ENCODE peak calls at places on chromosomes 4 and X, in five cellular contexts. T is heart right ventricle, K is HL-60, V is left ventricle myocardium inferior, F is ovary. B is an unnamed sample.

GRCh38 chr4:20217951-20218350 is 33.8 kb upstream of the SLIT2 start:
- DNase-seq in T (no peak), K (no peak), V (no peak), F (no peak), B (no peak)

GRCh38 chrX:141989134-141989533 is 85.4 kb downstream of the MAGEC1 start:
- DNase-seq in T (no peak), K (no peak), V (no peak), F (no peak), B (no peak)

GRCh38 chr4:140049924-140050681 is 103.9 kb downstream of the MAML3 start:
- DNase-seq in T (no peak), K (no peak), V (no peak), F (no peak), B (no peak)

GRCh38 chr4:121156822-121157769 is 7.0 kb downstream of the TNIP3 start:
- DNase-seq in T (peak; percentile 7), K (peak; percentile 50), V (peak; percentile 20), F (no peak), B (no peak)

GRCh38 chr4:161496-162284 is 37.4 kb downstream of the ZNF718 start:
- DNase-seq in T (no peak), K (no peak), V (no peak), F (no peak), B (no peak)

GRCh38 chr4:6227412-6228157 is 27.2 kb upstream of the JAKMIP1 start:
- DNase-seq in T (no peak), K (no peak), V (no peak), F (no peak), B (no peak)

GRCh38 chr4:157992038-157992706 is 180.7 kb downstream of the GASK1B start:
- DNase-seq in T (peak; percentile 87), K (peak; percentile 60), V (no peak), F (peak; percentile 65), B (peak; percentile 71)

GRCh38 chrX:72714471-72714916 is 388 bp upstream of the PHKA1 start:
- DNase-seq in T (peak; percentile 59), K (no peak), V (peak; percentile 65), F (peak; percentile 72), B (peak; percentile 37)

GRCh38 chrX:70234355-70234754 is at the start of gene AWAT1:
- DNase-seq in T (no peak), K (no peak), V (no peak), F (no peak), B (no peak)

GRCh38 chrX:137565318-137565904 is 516 bp upstream of the ZIC3 start:
- DNase-seq in T (no peak), K (no peak), V (no peak), F (no peak), B (no peak)

GRCh38 chrX:133414399-133415275 is 652 bp downstream of the GPC4 start:
- DNase-seq in T (no peak), K (no peak), V (no peak), F (peak; percentile 24), B (no peak)

GRCh38 chrX:110965409-110965808 is 130.6 kb upstream of the PAK3 start:
- DNase-seq in T (no peak), K (no peak), V (no peak), F (no peak), B (no peak)

GRCh38 chrX:12383196-12383595 is 244.9 kb downstream of the FRMPD4 start:
- DNase-seq in T (no peak), K (no peak), V (no peak), F (no peak), B (no peak)

GRCh38 chrX:142251665-142252064 is 46.6 kb upstream of the MAGEC2 start:
- DNase-seq in T (no peak), K (no peak), V (no peak), F (no peak), B (no peak)

GRCh38 chr4:70277121-70277520 is 34.7 kb downstream of the CSN3 start:
- DNase-seq in T (no peak), K (no peak), V (no peak), F (no peak), B (no peak)

GRCh38 chrX:68402094-68402493 is 31.2 kb downstream of the OPHN1 start:
- DNase-seq in T (no peak), K (no peak), V (no peak), F (no peak), B (no peak)

GRCh38 chr4:184463158-184463557 is 11.2 kb downstream of the IRF2 start:
- DNase-seq in T (no peak), K (no peak), V (no peak), F (no peak), B (no peak)

GRCh38 chrX:252421-253291 is 28.5 kb upstream of the PLCXD1 start:
- DNase-seq in T (no peak), K (no peak), V (no peak), F (no peak), B (no peak)

GRCh38 chrX:103376979-103377324 is 614 bp downstream of the BEX3 start:
- DNase-seq in T (peak; percentile 7), K (no peak), V (no peak), F (peak; percentile 37), B (no peak)
- H3K4me3 ChIP-seq in T (peak overlapping the region; percentile 73), K (no peak overlapping the region), V (peak overlapping the region; percentile 77), F (peak overlapping the region; percentile 71), B (peak overlapping the region; percentile 61)

DNA sequence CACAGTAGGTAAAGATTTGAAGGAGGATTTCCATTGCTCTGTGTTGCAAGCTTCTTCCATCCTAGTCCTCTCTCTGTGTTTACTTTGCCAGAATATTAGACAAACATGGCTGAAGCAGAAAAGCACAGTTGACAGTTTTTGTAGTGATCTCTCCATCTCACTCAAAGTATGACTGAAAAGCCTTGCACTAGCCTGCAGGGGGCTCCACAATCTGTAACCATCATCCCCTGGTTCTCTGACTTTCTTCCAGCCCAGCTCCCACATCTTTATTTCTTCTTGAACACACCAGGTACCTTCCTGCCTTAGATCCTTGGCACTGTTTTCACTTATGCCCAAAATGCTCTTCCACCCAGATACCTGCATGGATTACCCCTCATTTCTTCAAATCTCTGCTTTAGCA is 34.1 kb upstream of the HHIP start:
- DNase-seq in T (no peak), K (no peak), V (no peak), F (no peak), B (no peak)
- TF ChIP-seq CTCF in T (peak; percentile 32), K (no peak), V (peak; percentile 41), F (no peak), B (peak; percentile 21)

GRCh38 chr4:186159613-186160012 is 31.8 kb upstream of the CYP4V2 start:
- DNase-seq in T (no peak), K (no peak), V (no peak), F (no peak), B (no peak)

GRCh38 chr4:186158966-186159365 is 32.4 kb upstream of the CYP4V2 start:
- DNase-seq in T (no peak), K (no peak), V (no peak), F (no peak), B (no peak)

GRCh38 chr4:186166852-186167512 is 24.4 kb upstream of the CYP4V2 start:
- DNase-seq in T (no peak), K (no peak), V (no peak), F (no peak), B (no peak)

GRCh38 chr4:186158021-186158859 is 33.1 kb upstream of the CYP4V2 start:
- DNase-seq in T (no peak), K (no peak), V (no peak), F (no peak), B (no peak)

GRCh38 chr4:186161138-186161537 is 30.2 kb upstream of the CYP4V2 start:
- DNase-seq in T (no peak), K (no peak), V (no peak), F (no peak), B (no peak)
- H3K4me3 ChIP-seq in T (no peak overlapping the region), K (no peak overlapping the region), V (no peak overlapping the region), F (no peak overlapping the region), B (no peak overlapping the region)

GRCh38 chrX:41412261-41413167 is 34.6 kb upstream of the NYX start:
- DNase-seq in T (peak; percentile 16), K (no peak), V (no peak), F (peak; percentile 24), B (no peak)
- TF ChIP-seq CTCF in T (no peak), K (no peak), V (no peak), F (no peak), B (no peak)

DNA sequence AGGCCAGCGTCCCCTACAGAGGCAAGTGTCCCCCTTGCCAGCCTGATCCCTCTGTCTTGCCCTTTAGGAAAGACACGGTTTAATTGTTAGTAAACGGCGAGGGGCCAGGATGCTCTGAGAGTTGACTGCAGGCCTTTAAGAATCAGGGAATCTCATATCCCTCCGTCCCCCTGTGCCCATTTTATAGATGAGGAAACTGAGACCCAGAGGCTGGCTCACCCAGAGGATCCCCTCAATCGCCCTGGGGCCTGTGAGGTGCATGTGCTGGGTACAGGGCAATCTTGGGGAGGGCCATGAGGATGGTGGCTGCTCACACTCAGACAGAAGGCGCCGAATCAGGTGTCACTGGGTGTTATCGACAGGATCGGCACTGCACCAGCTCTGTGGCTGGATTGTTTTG is 575 bp downstream of the ZNF185 start:
- DNase-seq in T (no peak), K (no peak), V (no peak), F (no peak), B (no peak)
- H3K4me3 ChIP-seq in T (no peak overlapping the region), K (no peak overlapping the region), V (peak overlapping the region; percentile 58), F (no peak overlapping the region), B (peak overlapping the region; percentile 42)

GRCh38 chr4:13933163-13933562 is 305.6 kb upstream of the BOD1L1 start:
- DNase-seq in T (no peak), K (no peak), V (no peak), F (no peak), B (no peak)
- TF ChIP-seq CTCF in T (no peak), K (no peak), V (no peak), F (no peak), B (no peak)

GRCh38 chrX:115595049-115595448 is 34.1 kb downstream of the PLS3 start:
- DNase-seq in T (no peak), K (no peak), V (no peak), F (no peak), B (no peak)
- H3K4me3 ChIP-seq in T (peak overlapping the region; percentile 60), K (no peak overlapping the region), V (peak overlapping the region; percentile 65), F (peak overlapping the region; percentile 8), B (no peak overlapping the region)

DNA sequence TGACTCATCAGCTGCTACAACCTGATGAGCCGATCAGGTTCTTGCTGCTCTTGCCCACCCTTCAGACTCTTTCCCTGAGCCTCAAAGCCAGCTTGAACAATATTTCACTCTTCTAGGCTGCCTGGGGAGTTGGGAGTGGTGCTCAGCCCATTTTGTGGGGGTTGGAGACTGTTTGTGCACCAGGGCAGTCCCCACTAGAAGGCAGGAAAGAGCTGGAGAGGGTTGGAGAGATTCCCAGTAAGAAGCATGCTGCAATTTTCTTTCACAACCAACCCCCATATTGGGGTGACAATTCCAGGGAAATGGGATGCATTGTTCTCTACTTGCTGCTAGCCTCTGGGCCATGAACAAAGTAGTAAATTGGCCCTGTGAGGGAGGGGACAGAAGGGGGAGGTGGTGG is 44.1 kb downstream of the SLC16A2 start:
- DNase-seq in T (no peak), K (no peak), V (no peak), F (no peak), B (no peak)
- TF ChIP-seq CTCF in T (no peak), K (no peak), V (no peak), F (no peak), B (no peak)

GRCh38 chr4:185471235-185472062 is at the start of gene CCDC110:
- DNase-seq in T (peak; percentile 96), K (peak; percentile 33), V (peak; percentile 94), F (peak; percentile 98), B (peak; percentile 86)
- H3K4me3 ChIP-seq in T (peak within 1 kb of the TSS; percentile 85), K (peak within 1 kb of the TSS; percentile 49), V (peak within 1 kb of the TSS; percentile 92), F (peak within 1 kb of the TSS; percentile 75), B (peak within 1 kb of the TSS; percentile 71)